ENCODE peak calls at places on chromosomes 13 and 19, in eight cellular contexts. Q is lower lobe of right lung; J is thoracic aorta; Z is foreskin fibroblast; Y is Peyer's patch; H is keratinocyte; S is CD8-positive, alpha-beta T cell; A is hepatocyte. F is an unnamed sample.

GRCh38 chr13:60178327-60178726 is 14.6 kb upstream of the DIAPH3 start:
- DNase-seq in Q (no peak), J (no peak), Z (no peak), Y (no peak), H (no peak), S (no peak), A (no peak), F (no peak)

GRCh38 chr13:73608731-73609485 is 525.3 kb downstream of the KLF12 start:
- DNase-seq in Q (no peak), J (no peak), Z (no peak), Y (no peak), H (no peak), S (no peak), A (no peak), F (no peak)

GRCh38 chr19:45306040-45306439 is 16.6 kb downstream of the CKM start:
- DNase-seq in Q (no peak), J (no peak), Z (peak; percentile 50), Y (no peak), H (no peak), S (no peak), A (no peak), F (no peak)

GRCh38 chr19:14440049-14440448 is 6.9 kb downstream of the PKN1 start:
- DNase-seq in Q (peak; percentile 93), J (no peak), Z (peak; percentile 52), Y (peak; percentile 94), H (no peak), S (peak; percentile 81), A (no peak), F (no peak)

GRCh38 chr19:14890616-14891379 is 4.9 kb upstream of the OR7A17 start:
- DNase-seq in Q (no peak), J (no peak), Z (no peak), Y (no peak), H (no peak), S (no peak), A (no peak), F (no peak)

GRCh38 chr13:33855371-33855895 is 37.5 kb downstream of the RFC3 start:
- DNase-seq in Q (no peak), J (no peak), Z (no peak), Y (no peak), H (no peak), S (no peak), A (no peak), F (no peak)

GRCh38 chr13:33908111-33908510 is 90.2 kb downstream of the RFC3 start:
- DNase-seq in Q (no peak), J (no peak), Z (no peak), Y (no peak), H (no peak), S (no peak), A (no peak), F (no peak)

GRCh38 chr13:25329706-25330105 is 28.3 kb downstream of the NUP58 start:
- DNase-seq in Q (no peak), J (no peak), Z (peak; percentile 54), Y (no peak), H (no peak), S (no peak), A (peak; percentile 6), F (no peak)

GRCh38 chr13:77779461-77780272 is 82.2 kb downstream of the SLAIN1 start:
- DNase-seq in Q (peak; percentile 43), J (no peak), Z (peak; percentile 46), Y (peak; percentile 48), H (peak; percentile 9), S (no peak), A (peak; percentile 77), F (peak; percentile 45)

GRCh38 chr19:13090511-13091231 is 12.0 kb downstream of the LYL1 start:
- DNase-seq in Q (no peak), J (no peak), Z (no peak), Y (no peak), H (no peak), S (no peak), A (no peak), F (no peak)

GRCh38 chr19:32350492-32350891 is 5.1 kb downstream of the ZNF507 start:
- DNase-seq in Q (no peak), J (no peak), Z (peak; percentile 8), Y (no peak), H (no peak), S (no peak), A (peak; percentile 40), F (no peak)

GRCh38 chr19:35142531-35143230 is 374 bp upstream of the FXYD7 start:
- DNase-seq in Q (no peak), J (no peak), Z (peak; percentile 63), Y (peak; percentile 80), H (no peak), S (peak; percentile 67), A (peak; percentile 72), F (no peak)

GRCh38 chr13:107585466-107585865 is 629.9 kb downstream of the LIG4 start:
- DNase-seq in Q (no peak), J (no peak), Z (no peak), Y (no peak), H (no peak), S (no peak), A (no peak), F (no peak)

GRCh38 chr19:46932346-46932745 is 71.5 kb downstream of the ARHGAP35 start:
- DNase-seq in Q (no peak), J (no peak), Z (peak; percentile 64), Y (no peak), H (no peak), S (no peak), A (no peak), F (peak; percentile 36)

GRCh38 chr13:33435207-33435606 is 149.7 kb upstream of the STARD13 start:
- DNase-seq in Q (no peak), J (no peak), Z (no peak), Y (no peak), H (no peak), S (no peak), A (no peak), F (no peak)

GRCh38 chr13:40402931-40403412 is 263.5 kb downstream of the FOXO1 start:
- DNase-seq in Q (no peak), J (no peak), Z (peak; percentile 74), Y (no peak), H (no peak), S (no peak), A (no peak), F (peak; percentile 56)

GRCh38 chr19:46371371-46371901 is 24.5 kb downstream of the PPP5C start:
- DNase-seq in Q (no peak), J (no peak), Z (peak; percentile 46), Y (peak; percentile 33), H (no peak), S (no peak), A (no peak), F (no peak)

GRCh38 chr13:111516712-111517640 is 196.5 kb downstream of the TEX29 start:
- DNase-seq in Q (no peak), J (no peak), Z (no peak), Y (peak; percentile 28), H (no peak), S (no peak), A (no peak), F (no peak)

DNA sequence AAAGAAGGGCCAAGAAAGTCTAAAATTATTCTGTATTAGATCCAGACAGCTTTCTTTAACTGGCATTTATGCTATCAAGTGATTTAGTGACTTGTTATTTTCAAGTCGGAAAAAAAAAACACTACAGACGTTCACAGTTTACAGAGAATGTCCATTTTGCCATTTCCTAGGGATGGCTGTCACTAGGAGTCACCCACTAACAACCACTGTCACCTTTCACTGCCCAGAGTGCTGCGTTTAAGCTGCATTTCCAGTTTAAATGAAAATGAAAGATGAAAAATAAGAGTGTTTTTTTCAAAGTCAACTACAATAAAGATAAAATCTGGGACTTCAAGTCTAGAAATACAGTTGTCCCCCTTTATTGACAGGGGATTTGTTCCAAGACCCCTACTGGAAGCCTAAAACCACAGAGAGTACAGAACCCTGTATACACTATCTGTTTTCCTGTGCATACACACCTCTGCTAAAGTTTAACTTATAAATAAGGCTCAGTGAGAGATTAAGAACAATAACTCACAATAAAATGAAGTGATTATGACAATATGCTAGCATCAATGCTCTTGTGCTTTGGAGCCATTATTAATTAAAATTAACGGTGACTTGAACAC is 112.5 kb downstream of the SACS start:
- DNase-seq in Q (no peak), J (no peak), Z (no peak), Y (no peak), H (no peak), S (no peak), A (no peak), F (no peak)
- H3K4me3 ChIP-seq in Q (peak overlapping the region; percentile 31), J (peak overlapping the region; percentile 60), Z (no peak overlapping the region), Y (peak overlapping the region; percentile 12), H (no peak overlapping the region), S (no peak overlapping the region), A (no peak overlapping the region), F (no peak overlapping the region)

GRCh38 chr19:48239582-48240141 is 16.1 kb downstream of the CARD8 start:
- DNase-seq in Q (no peak), J (no peak), Z (peak; percentile 20), Y (no peak), H (no peak), S (no peak), A (no peak), F (no peak)

GRCh38 chr19:48239120-48239519 is 16.6 kb downstream of the CARD8 start:
- DNase-seq in Q (no peak), J (no peak), Z (no peak), Y (no peak), H (no peak), S (no peak), A (no peak), F (no peak)

DNA sequence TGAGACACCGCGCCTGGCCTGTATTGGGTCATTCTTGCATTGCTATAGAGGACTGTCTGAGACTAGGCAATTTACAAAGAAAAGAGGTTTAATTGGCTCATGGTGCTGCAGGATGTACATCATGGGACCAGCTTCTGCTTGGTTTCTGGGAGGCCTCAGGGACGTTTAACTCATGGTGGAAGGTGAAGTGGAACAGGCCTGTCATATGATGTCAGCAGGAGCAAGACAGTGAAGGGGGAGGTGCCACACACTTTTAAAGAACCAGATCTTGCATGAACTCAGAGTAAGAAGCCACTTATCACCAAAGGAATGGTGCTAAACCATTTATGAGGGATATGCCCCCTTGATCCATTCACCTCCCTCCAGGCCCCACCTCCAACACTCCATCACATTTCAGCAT is 18.7 kb downstream of the CARD8 start:
- DNase-seq in Q (no peak), J (no peak), Z (no peak), Y (no peak), H (no peak), S (no peak), A (no peak), F (no peak)
- TF ChIP-seq CTCF in Q (no peak), J (no peak), Z (no peak), Y (no peak), H (no peak), S (no peak), A (no peak), F (no peak)

DNA sequence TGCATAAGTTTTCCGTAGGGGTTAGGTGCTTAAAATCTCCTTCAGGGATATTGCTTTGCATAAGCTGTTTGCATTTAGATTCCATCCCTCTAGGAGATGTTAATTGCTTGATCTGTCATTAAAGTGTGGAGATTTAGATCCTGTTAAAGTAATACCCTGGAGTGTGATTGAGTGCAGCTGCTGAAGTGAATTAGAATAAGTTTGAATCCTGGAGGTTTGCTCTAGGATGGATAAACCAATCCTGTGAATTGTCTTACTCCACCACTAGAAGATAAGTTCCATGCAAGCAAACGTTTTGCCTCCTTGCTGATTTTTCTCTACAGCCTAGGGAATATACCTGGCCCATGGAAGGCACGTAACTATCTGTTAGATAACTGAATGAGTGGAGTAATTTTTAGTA is 1487.2 kb upstream of the PRR20A start:
- DNase-seq in Q (no peak), J (no peak), Z (no peak), Y (no peak), H (no peak), S (no peak), A (no peak), F (no peak)
- H3K4me3 ChIP-seq in Q (no peak overlapping the region), J (no peak overlapping the region), Z (no peak overlapping the region), Y (no peak overlapping the region), H (no peak overlapping the region), S (no peak overlapping the region), A (no peak overlapping the region), F (no peak overlapping the region)

GRCh38 chr19:9958451-9958850 is 22.1 kb upstream of the OLFM2 start:
- DNase-seq in Q (no peak), J (no peak), Z (peak; percentile 91), Y (no peak), H (no peak), S (no peak), A (no peak), F (no peak)
- TF ChIP-seq CTCF in Q (no peak), J (no peak), Z (no peak), Y (no peak), H (no peak), S (no peak), A (no peak), F (no peak)